ENCODE peak calls at places on chromosomes 2 and 18, in four cellular contexts. P, X, Z and E are unnamed samples.

GRCh38 chr2:60849165-60849564 is 32.2 kb upstream of the REL start:
- DNase-seq in P (no peak), X (no peak), Z (no peak), E (peak; percentile 18)

GRCh38 chr2:2861666-2862240 is 515.9 kb downstream of the EIPR1 start:
- DNase-seq in P (no peak), X (no peak), Z (no peak), E (no peak)

GRCh38 chr18:56257215-56257614 is 381.2 kb downstream of the TXNL1 start:
- DNase-seq in P (no peak), X (no peak), Z (no peak), E (peak; percentile 83)

GRCh38 chr2:194697439-194697838 is 959.6 kb upstream of the SLC39A10 start:
- DNase-seq in P (no peak), X (no peak), Z (no peak), E (no peak)

GRCh38 chr2:96157649-96158553 is 12.7 kb upstream of the DUSP2 start:
- DNase-seq in P (no peak), X (no peak), Z (no peak), E (no peak)

GRCh38 chr2:222318712-222319575 is 20.1 kb upstream of the PAX3 start:
- DNase-seq in P (no peak), X (peak; percentile 76), Z (no peak), E (peak; percentile 34)

GRCh38 chr2:65198737-65199136 is 28.9 kb upstream of the ACTR2 start:
- DNase-seq in P (no peak), X (no peak), Z (no peak), E (peak; percentile 28)

GRCh38 chr2:225458431-225459117 is 59.1 kb downstream of the NYAP2 start:
- DNase-seq in P (no peak), X (no peak), Z (no peak), E (peak; percentile 5)

GRCh38 chr2:221555511-221555845 is 16.6 kb downstream of the EPHA4 start:
- DNase-seq in P (no peak), X (no peak), Z (no peak), E (no peak)

DNA sequence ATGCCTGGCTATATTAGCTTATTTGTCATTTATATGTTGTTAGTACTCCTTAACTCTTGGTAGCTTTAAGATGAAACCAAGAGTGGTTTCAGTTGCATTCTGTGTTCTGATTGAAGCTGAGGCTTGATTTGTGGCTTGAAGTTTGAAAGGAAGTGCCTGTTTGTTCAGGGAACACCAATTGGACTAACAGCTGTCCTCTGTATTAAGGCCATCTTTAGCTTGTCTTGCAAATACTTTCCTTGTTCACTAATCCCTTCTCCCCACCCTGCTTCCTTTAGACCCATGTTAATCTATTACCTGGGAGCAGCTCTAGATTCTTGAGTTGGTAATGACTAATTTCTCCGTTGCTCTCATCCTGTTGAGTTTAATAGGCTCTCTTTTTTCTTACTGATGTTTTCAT is 13.4 kb downstream of the ITGA6 start:
- DNase-seq in P (no peak), X (no peak), Z (no peak), E (no peak)
- H3K9ac ChIP-seq in P (no peak overlapping the region), X (no peak overlapping the region), Z (no peak overlapping the region), E (no peak overlapping the region)

GRCh38 chr18:24761765-24762164 is 301.3 kb downstream of the HRH4 start:
- DNase-seq in P (no peak), X (no peak), Z (no peak), E (no peak)
- H3K4me1 ChIP-seq in P (no peaks in the 10 kb centered on the region), X (no peaks in the 10 kb centered on the region), Z (no peaks in the 10 kb centered on the region), E (peaks cover 4% of the 10 kb centered on the region)

DNA sequence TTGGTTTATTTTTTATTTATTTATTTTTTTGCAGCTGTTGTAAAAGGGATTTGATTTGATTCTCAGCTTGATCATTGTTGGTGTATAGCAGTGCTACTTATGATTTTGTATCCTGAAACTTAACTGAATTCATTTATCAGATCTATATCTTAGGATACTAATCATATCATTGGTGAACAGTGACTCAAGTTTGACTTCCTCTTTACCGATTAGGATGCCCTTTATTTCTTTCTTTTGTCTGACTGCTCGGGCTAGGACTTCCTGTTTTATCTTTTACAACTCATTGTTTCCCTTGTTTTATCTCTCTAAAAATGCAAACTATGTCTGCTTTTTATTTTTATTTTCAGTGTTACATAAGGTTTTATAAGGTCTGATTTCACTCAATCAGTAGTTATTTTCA is 23.6 kb downstream of the SP100 start:
- DNase-seq in P (no peak), X (no peak), Z (no peak), E (no peak)
- H3K9ac ChIP-seq in P (no peak overlapping the region), X (no peak overlapping the region), Z (no peak overlapping the region), E (no peak overlapping the region)

GRCh38 chr2:66506265-66506664 is 71.3 kb downstream of the MEIS1 start:
- DNase-seq in P (no peak), X (no peak), Z (no peak), E (no peak)
- H3K4me1 ChIP-seq in P (peaks cover 6% of the 10 kb centered on the region), X (peaks cover 4% of the 10 kb centered on the region), Z (peaks cover 4% of the 10 kb centered on the region), E (peaks cover 20% of the 10 kb centered on the region)

GRCh38 chr18:80034068-80034851 is at the start of gene RBFA:
- DNase-seq in P (peak; percentile 97), X (peak; percentile 100), Z (peak; percentile 91), E (peak; percentile 96)

GRCh38 chr18:80037300-80037699 is 3.1 kb downstream of the RBFA start:
- DNase-seq in P (no peak), X (no peak), Z (no peak), E (no peak)

GRCh38 chr18:80037869-80038630 is 3.8 kb downstream of the RBFA start:
- DNase-seq in P (no peak), X (no peak), Z (no peak), E (no peak)

GRCh38 chr18:80034852-80035406 is 695 bp downstream of the RBFA start:
- DNase-seq in P (no peak), X (no peak), Z (no peak), E (peak; percentile 12)

GRCh38 chr18:80035997-80036396 is 1.8 kb downstream of the RBFA start:
- DNase-seq in P (no peak), X (no peak), Z (no peak), E (no peak)
- H3K9ac ChIP-seq in P (no peak overlapping the region), X (no peak overlapping the region), Z (peak overlapping the region; percentile 91), E (no peak overlapping the region)